ENCODE peak calls at places on chromosomes 12 and 14, in five cellular contexts. B, S, H, J and X are unnamed samples.

GRCh38 chr12:50569321-50569720 is 64.5 kb downstream of the DIP2B start:
- DNase-seq in J (no peak), S (peak), H (no peak), B (no peak), X (no peak)

GRCh38 chr14:32940066-32940651 is 1.5 kb downstream of the NPAS3 start:
- DNase-seq in J (no peak), B (no peak), S (no peak), H (no peak), X (no peak)

GRCh38 chr14:105151131-105151837 is 17.3 kb downstream of the JAG2 start:
- DNase-seq in S (no peak), J (no peak), B (no peak), H (no peak), X (no peak)

GRCh38 chr12:114744696-114745095 is 60.7 kb upstream of the TBX3 start:
- DNase-seq in H (no peak), J (no peak), B (no peak), S (no peak), X (no peak)

GRCh38 chr12:95480230-95480629 is 6.3 kb downstream of the METAP2 start:
- DNase-seq in H (no peak), J (no peak), B (no peak), S (no peak), X (no peak)

GRCh38 chr12:89494411-89495231 is 30.0 kb downstream of the GALNT4 start:
- DNase-seq in B (peak), H (no peak), S (no peak), J (no peak), X (no peak)

GRCh38 chr14:70096866-70097265 is 91.9 kb downstream of the SLC8A3 start:
- DNase-seq in B (no peak), J (no peak), S (no peak), H (peak), X (no peak)

GRCh38 chr14:30977752-30978151 is 47.7 kb upstream of the AP4S1 start:
- DNase-seq in S (no peak), H (no peak), J (no peak), B (no peak), X (no peak)

GRCh38 chr12:121227294-121227693 is 17.4 kb downstream of the P2RX4 start:
- DNase-seq in J (no peak), B (no peak), S (no peak), H (no peak), X (peak)

GRCh38 chr12:131747276-131747675 is 36.4 kb downstream of the SFSWAP start:
- DNase-seq in S (no peak), B (no peak), J (no peak), H (no peak), X (no peak)

GRCh38 chr12:132243596-132244289 is 85.6 kb downstream of the GALNT9 start:
- DNase-seq in S (no peak), H (no peak), J (no peak), B (no peak), X (no peak)

GRCh38 chr14:61153914-61154545 is 127.1 kb downstream of the TMEM30B start:
- DNase-seq in J (no peak), H (no peak), S (no peak), B (peak), X (no peak)